ENCODE peak calls at places on chromosomes 2 and 18, in seven cellular contexts. S, P, U, V, X, K and Q are unnamed samples.

GRCh38 chr18:56702946-56703345 is 51.8 kb downstream of the WDR7 start:
- DNase-seq in S (no peak), P (peak; percentile 28), U (peak; percentile 50), V (peak; percentile 39), X (no peak), K (no peak), Q (peak; percentile 22)

GRCh38 chr2:132824716-132825115 is 154.7 kb upstream of the LYPD1 start:
- DNase-seq in S (no peak), P (no peak), U (no peak), V (no peak), X (no peak), K (no peak), Q (no peak)

GRCh38 chr2:171711351-171711750 is 24.1 kb downstream of the DYNC1I2 start:
- DNase-seq in S (no peak), P (no peak), U (no peak), V (no peak), X (no peak), K (no peak), Q (no peak)

GRCh38 chr18:58054041-58054733 is 10.2 kb downstream of the NEDD4L start:
- DNase-seq in S (no peak), P (no peak), U (peak; percentile 24), V (no peak), X (no peak), K (peak; percentile 51), Q (no peak)

GRCh38 chr2:122179492-122180070 is 424.1 kb downstream of the TSN start:
- DNase-seq in S (no peak), P (no peak), U (no peak), V (no peak), X (no peak), K (no peak), Q (no peak)

GRCh38 chr2:241272298-241272721 is 43.2 kb downstream of the HDLBP start:
- DNase-seq in S (peak; percentile 41), P (no peak), U (peak; percentile 63), V (peak; percentile 37), X (peak; percentile 82), K (peak; percentile 36), Q (peak; percentile 29)

GRCh38 chr2:217943379-217944321 is 59.1 kb downstream of the TNS1 start:
- DNase-seq in S (peak; percentile 88), P (no peak), U (peak; percentile 93), V (peak; percentile 82), X (peak; percentile 94), K (peak; percentile 91), Q (peak; percentile 65)

GRCh38 chr2:204796581-204796980 is 251.3 kb downstream of the PARD3B start:
- DNase-seq in S (no peak), P (no peak), U (no peak), V (no peak), X (no peak), K (no peak), Q (no peak)

GRCh38 chr2:72142743-72143440 is 4.8 kb downstream of the CYP26B1 start:
- DNase-seq in S (peak; percentile 81), P (peak; percentile 6), U (peak; percentile 86), V (peak; percentile 43), X (peak; percentile 90), K (peak; percentile 66), Q (peak; percentile 74)

GRCh38 chr2:219402665-219403515 is 15.2 kb upstream of the DNPEP start:
- DNase-seq in S (no peak), P (peak; percentile 57), U (peak; percentile 92), V (peak; percentile 72), X (peak; percentile 79), K (peak; percentile 84), Q (peak; percentile 65)

GRCh38 chr2:69375494-69376353 is 11.3 kb downstream of the GFPT1 start:
- DNase-seq in S (no peak), P (no peak), U (peak; percentile 35), V (peak; percentile 38), X (no peak), K (no peak), Q (peak; percentile 37)

GRCh38 chr2:195470622-195471021 is 186.4 kb upstream of the SLC39A10 start:
- DNase-seq in S (no peak), P (no peak), U (no peak), V (no peak), X (no peak), K (no peak), Q (no peak)

GRCh38 chr2:159213296-159213695 is 73.2 kb downstream of the WDSUB1 start:
- DNase-seq in S (no peak), P (no peak), U (no peak), V (no peak), X (no peak), K (no peak), Q (peak; percentile 6)

GRCh38 chr2:120318626-120319025 is 27.3 kb upstream of the INHBB start:
- DNase-seq in S (peak; percentile 61), P (no peak), U (peak; percentile 43), V (no peak), X (peak; percentile 81), K (no peak), Q (no peak)

GRCh38 chr2:238422940-238423339 is 3.8 kb upstream of the ASB1 start:
- DNase-seq in S (no peak), P (no peak), U (no peak), V (no peak), X (no peak), K (no peak), Q (no peak)

GRCh38 chr2:148817210-148817708 is 57.8 kb upstream of the KIF5C start:
- DNase-seq in S (no peak), P (no peak), U (peak; percentile 12), V (no peak), X (no peak), K (no peak), Q (no peak)

GRCh38 chr2:192410319-192410718 is 215.6 kb upstream of the TMEFF2 start:
- DNase-seq in S (no peak), P (no peak), U (no peak), V (no peak), X (no peak), K (no peak), Q (no peak)

GRCh38 chr2:119283873-119284331 is 60.3 kb downstream of the STEAP3 start:
- DNase-seq in S (peak; percentile 50), P (no peak), U (no peak), V (peak; percentile 79), X (no peak), K (no peak), Q (no peak)

GRCh38 chr2:206271066-206271465 is 3.4 kb upstream of the ZDBF2 start:
- DNase-seq in S (no peak), P (no peak), U (no peak), V (no peak), X (no peak), K (no peak), Q (no peak)

GRCh38 chr18:25454728-25455127 is 102.8 kb upstream of the ZNF521 start:
- DNase-seq in S (no peak), P (no peak), U (no peak), V (no peak), X (no peak), K (no peak), Q (no peak)

GRCh38 chr2:228689049-228689448 is 507.6 kb upstream of the SPHKAP start:
- DNase-seq in S (no peak), P (no peak), U (peak; percentile 43), V (no peak), X (no peak), K (peak; percentile 83), Q (no peak)

GRCh38 chr2:162401871-162402270 is 57.9 kb downstream of the GCA start:
- DNase-seq in S (no peak), P (no peak), U (no peak), V (no peak), X (no peak), K (no peak), Q (no peak)

GRCh38 chr2:169258045-169258601 is 104.2 kb downstream of the LRP2 start:
- DNase-seq in S (no peak), P (no peak), U (no peak), V (no peak), X (no peak), K (no peak), Q (no peak)

GRCh38 chr2:128601298-128602037 is 282.8 kb upstream of the HS6ST1 start:
- DNase-seq in S (peak; percentile 11), P (no peak), U (no peak), V (no peak), X (peak; percentile 66), K (peak; percentile 5), Q (no peak)

GRCh38 chr2:128598862-128599441 is 280.3 kb upstream of the HS6ST1 start:
- DNase-seq in S (no peak), P (no peak), U (no peak), V (no peak), X (no peak), K (no peak), Q (no peak)

GRCh38 chr2:128602038-128602698 is 283.5 kb upstream of the HS6ST1 start:
- DNase-seq in S (peak; percentile 7), P (no peak), U (no peak), V (no peak), X (peak; percentile 37), K (peak; percentile 21), Q (no peak)

GRCh38 chr2:128600606-128601297 is 282.1 kb upstream of the HS6ST1 start:
- DNase-seq in S (no peak), P (no peak), U (no peak), V (no peak), X (peak; percentile 32), K (peak; percentile 19), Q (no peak)

GRCh38 chr2:128599700-128600099 is 281.0 kb upstream of the HS6ST1 start:
- DNase-seq in S (peak; percentile 5), P (no peak), U (no peak), V (no peak), X (peak; percentile 64), K (peak; percentile 15), Q (no peak)
- H3K4me1 ChIP-seq in S (peaks cover 19% of the 10 kb centered on the region), P (no peaks in the 10 kb centered on the region), U (peaks cover 4% of the 10 kb centered on the region), V (peaks cover 8% of the 10 kb centered on the region), X (no peaks in the 10 kb centered on the region), K (no peaks in the 10 kb centered on the region), Q (no peaks in the 10 kb centered on the region)

DNA sequence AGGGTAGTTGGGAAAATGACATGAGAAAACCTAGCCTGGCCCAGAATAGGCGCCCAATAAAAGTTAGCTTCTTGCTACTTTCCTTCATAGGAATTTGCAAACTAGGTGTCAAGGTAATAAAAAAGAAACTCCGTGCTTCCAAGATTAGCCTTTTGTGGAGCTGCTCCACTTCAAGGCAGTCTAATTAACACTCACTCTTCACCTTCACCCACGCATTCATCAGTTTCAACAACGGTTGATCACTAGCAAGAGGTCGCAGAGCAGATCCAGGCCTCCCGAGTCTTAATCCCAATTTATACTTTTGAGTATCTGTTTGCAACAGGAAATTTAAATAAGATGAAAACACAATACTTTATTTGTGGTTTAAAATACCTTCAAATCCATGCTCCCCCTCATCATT is 39.5 kb upstream of the TANK start:
- DNase-seq in S (no peak), P (no peak), U (no peak), V (no peak), X (no peak), K (no peak), Q (no peak)
- H3K4me1 ChIP-seq in S (peaks cover 17% of the 10 kb centered on the region), P (no peaks in the 10 kb centered on the region), U (peaks cover 26% of the 10 kb centered on the region), V (peaks cover 20% of the 10 kb centered on the region), X (no peaks in the 10 kb centered on the region), K (peaks cover 4% of the 10 kb centered on the region), Q (peaks cover 14% of the 10 kb centered on the region)

DNA sequence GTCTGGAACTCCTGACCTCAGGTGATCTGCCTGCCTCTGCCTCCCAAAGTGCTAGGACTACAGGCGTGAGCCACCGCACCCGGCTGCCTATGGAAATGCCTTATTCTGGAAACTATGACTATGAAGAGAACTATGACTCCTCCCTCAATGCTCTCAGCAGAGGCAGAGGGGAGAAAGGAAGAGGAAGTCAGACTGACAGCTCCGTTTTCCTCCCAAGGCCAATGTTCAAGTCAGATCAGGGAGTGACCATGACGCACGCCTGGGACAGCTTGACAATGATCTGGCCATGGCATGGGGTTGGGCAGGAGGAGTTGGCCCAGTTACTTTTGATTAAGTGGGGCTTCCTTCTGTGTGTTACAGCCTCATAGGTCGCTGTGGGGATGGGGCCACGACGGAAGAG is 44.3 kb upstream of the MRPL33 start:
- DNase-seq in S (no peak), P (no peak), U (no peak), V (peak; percentile 24), X (no peak), K (no peak), Q (peak; percentile 46)
- H3K4me1 ChIP-seq in S (peaks cover 74% of the 10 kb centered on the region), P (no peaks in the 10 kb centered on the region), U (peaks cover 14% of the 10 kb centered on the region), V (peaks cover 19% of the 10 kb centered on the region), X (no peaks in the 10 kb centered on the region), K (peaks cover 8% of the 10 kb centered on the region), Q (no peaks in the 10 kb centered on the region)

GRCh38 chr18:48929212-48929612 is 21.6 kb downstream of the SMAD7 start:
- DNase-seq in S (no peak), P (no peak), U (no peak), V (no peak), X (no peak), K (no peak), Q (no peak)
- H3K4me1 ChIP-seq in S (peaks cover 98% of the 10 kb centered on the region), P (peaks cover 69% of the 10 kb centered on the region), U (peaks cover 94% of the 10 kb centered on the region), V (peaks cover 93% of the 10 kb centered on the region), X (peaks cover 3% of the 10 kb centered on the region), K (peaks cover 24% of the 10 kb centered on the region), Q (peaks cover 84% of the 10 kb centered on the region)